ENCODE peak calls at places on chromosomes 2 and 18, in nine cellular contexts. F is Calu3, J is GM23338, W is WTC11, C is HFFc6, Y is NCI-H1105 treated with DMSO at 0.1 percent for 48 hours, L is ELR, D is fibroblast of lung, K is glutamatergic neuron. T is an unnamed sample.
A peak's percentile ranks its signal among the peaks of the same experiment; 100 is the strongest.

GRCh38 chr2:195562624-195563566 is 94.1 kb upstream of the SLC39A10 start:
- DNase-seq in D (peak; percentile 44), L (no peak), C (no peak), K (no peak), F (no peak), W (no peak), Y (no peak), J (peak; percentile 36), T (no peak)

GRCh38 chr2:237627463-237628321 is at the start of gene LRRFIP1:
- DNase-seq in W (peak; percentile 46), D (no peak), F (peak; percentile 28), Y (no peak), L (peak; percentile 57), C (no peak), J (peak; percentile 62), K (peak; percentile 69), T (peak; percentile 47)

GRCh38 chr2:206212673-206213513 is 53.2 kb downstream of the EEF1B2 start:
- DNase-seq in D (peak; percentile 69), Y (peak; percentile 55), C (peak; percentile 68), F (no peak), L (peak; percentile 35), K (no peak), J (peak; percentile 53), W (no peak), T (peak; percentile 39)

GRCh38 chr2:155965415-155966070 is 367.0 kb downstream of the NR4A2 start:
- DNase-seq in L (no peak), K (no peak), W (no peak), J (peak; percentile 20), C (no peak), F (no peak), Y (no peak), D (no peak), T (no peak)

GRCh38 chr18:22345733-22346132 is 72.0 kb downstream of the CTAGE1 start:
- DNase-seq in L (no peak), K (no peak), Y (no peak), F (no peak), W (no peak), J (no peak), C (no peak), D (no peak), T (no peak)

GRCh38 chr2:100407600-100407999 is 9.9 kb downstream of the CHST10 start:
- DNase-seq in W (no peak), L (no peak), F (no peak), J (no peak), Y (no peak), C (no peak), K (no peak), D (no peak), T (no peak)

GRCh38 chr18:54608008-54608642 is 17.1 kb downstream of the DYNAP start:
- DNase-seq in C (peak; percentile 9), J (no peak), L (peak; percentile 28), D (peak; percentile 23), F (no peak), K (no peak), W (no peak), Y (peak; percentile 55), T (peak; percentile 83)

GRCh38 chr2:120602251-120602650 is 133.4 kb upstream of the GLI2 start:
- DNase-seq in W (no peak), C (no peak), D (no peak), K (no peak), L (no peak), F (no peak), J (no peak), Y (no peak), T (no peak)

GRCh38 chr2:13230221-13230620 is 513.5 kb downstream of the TRIB2 start:
- DNase-seq in D (peak; percentile 32), L (peak; percentile 40), F (peak; percentile 39), K (no peak), C (no peak), W (no peak), Y (peak; percentile 66), J (no peak), T (peak; percentile 23)

GRCh38 chr2:151946856-151947523 is 118.8 kb upstream of the ARL5A start:
- DNase-seq in C (no peak), Y (no peak), K (peak; percentile 37), D (no peak), J (peak; percentile 95), L (peak; percentile 67), F (peak; percentile 33), W (peak; percentile 62), T (peak; percentile 20)

GRCh38 chr2:176188969-176189665 is 649 bp downstream of the HOXD1 start:
- DNase-seq in Y (no peak), K (peak; percentile 27), C (no peak), F (no peak), L (no peak), D (no peak), J (peak; percentile 70), W (peak; percentile 59), T (peak; percentile 60)

GRCh38 chr2:100813527-100813926 is 6.4 kb upstream of the NPAS2 start:
- DNase-seq in D (peak; percentile 49), F (no peak), J (no peak), Y (peak; percentile 43), L (peak; percentile 46), K (no peak), C (peak; percentile 46), W (no peak), T (no peak)

GRCh38 chr2:108363048-108363899 is 14.5 kb upstream of the SULT1C4 start:
- DNase-seq in W (no peak), Y (no peak), J (no peak), F (no peak), L (no peak), D (no peak), K (no peak), C (no peak), T (peak; percentile 69)

T was measured in kidney tubule cell.